ENCODE peak calls at places on chromosomes 1 and 21, in five cellular contexts. E, X, N, J and U are unnamed samples.

GRCh38 chr1:100423832-100424337 is 71.6 kb downstream of the CDC14A start:
- DNase-seq in E (no peak), X (no peak), N (no peak), J (no peak), U (no peak)

GRCh38 chr1:54795841-54796468 is 5.2 kb downstream of the TTC22 start:
- DNase-seq in E (no peak), X (no peak), N (no peak), J (no peak), U (no peak)

GRCh38 chr1:55443175-55443933 is 228.2 kb upstream of the USP24 start:
- DNase-seq in E (peak), X (peak), N (peak), J (peak), U (no peak)

GRCh38 chr1:228214921-228215662 is 7.2 kb downstream of the OBSCN start:
- DNase-seq in E (no peak), X (no peak), N (no peak), J (no peak), U (no peak)

GRCh38 chr1:245785433-245785832 is 630.6 kb downstream of the KIF26B start:
- DNase-seq in E (no peak), X (no peak), N (no peak), J (no peak), U (no peak)

GRCh38 chr21:32717851-32718316 is 9.9 kb downstream of the SYNJ1 start:
- DNase-seq in E (no peak), X (no peak), N (no peak), J (no peak), U (no peak)

GRCh38 chr1:180382326-180383115 is 119.9 kb downstream of the ACBD6 start:
- DNase-seq in E (no peak), X (peak), N (peak), J (no peak), U (no peak)

GRCh38 chr1:22112505-22112904 is 30.4 kb downstream of the WNT4 start:
- DNase-seq in E (no peak), X (no peak), N (no peak), J (no peak), U (no peak)

GRCh38 chr1:223794040-223794880 is 51.5 kb downstream of the TP53BP2 start:
- DNase-seq in E (no peak), X (peak), N (no peak), J (no peak), U (no peak)

GRCh38 chr1:53702287-53702805 is 36.6 kb downstream of the GLIS1 start:
- DNase-seq in E (no peak), X (no peak), N (no peak), J (no peak), U (no peak)

GRCh38 chr1:88124614-88125013 is 559.5 kb upstream of the PKN2 start:
- DNase-seq in E (no peak), X (no peak), N (no peak), J (no peak), U (no peak)

GRCh38 chr1:226990133-226990716 is 50.1 kb downstream of the COQ8A start:
- DNase-seq in E (no peak), X (peak), N (peak), J (no peak), U (peak)

GRCh38 chr1:201122321-201123017 is 4.5 kb downstream of the ASCL5 start:
- DNase-seq in E (no peak), X (no peak), N (no peak), J (no peak), U (no peak)

GRCh38 chr1:183926978-183927377 is 110.5 kb downstream of the COLGALT2 start:
- DNase-seq in E (no peak), X (peak), N (no peak), J (no peak), U (no peak)

GRCh38 chr1:223886516-223886921 is 40.8 kb upstream of the TP53BP2 start:
- DNase-seq in E (no peak), X (no peak), N (no peak), J (no peak), U (no peak)

GRCh38 chr21:45270306-45270821 is 17.3 kb downstream of the POFUT2 start:
- DNase-seq in E (no peak), X (no peak), N (no peak), J (peak), U (no peak)

GRCh38 chr1:12631571-12631970 is 12.3 kb upstream of the AADACL4 start:
- DNase-seq in E (no peak), X (no peak), N (no peak), J (no peak), U (no peak)

GRCh38 chr1:99502400-99502799 is 143.5 kb upstream of the PALMD start:
- DNase-seq in E (no peak), X (no peak), N (no peak), J (no peak), U (no peak)

GRCh38 chr1:202343652-202344349 is 2.1 kb upstream of the UBE2T start:
- DNase-seq in E (no peak), X (peak), N (peak), J (no peak), U (peak)

GRCh38 chr1:220325306-220325995 is 53.2 kb upstream of the RAB3GAP2 start:
- DNase-seq in E (no peak), X (no peak), N (no peak), J (no peak), U (no peak)

GRCh38 chr1:62131093-62131725 is 63.4 kb upstream of the L1TD1 start:
- DNase-seq in E (no peak), X (peak), N (peak), J (no peak), U (peak)

GRCh38 chr1:22673486-22674409 is 20.7 kb downstream of the C1QB start:
- DNase-seq in E (peak), X (peak), N (peak), J (no peak), U (peak)

GRCh38 chr1:2452583-2453315 is 23.3 kb upstream of the PLCH2 start:
- DNase-seq in E (no peak), X (no peak), N (no peak), J (no peak), U (no peak)

GRCh38 chr1:182795563-182796228 is 6.1 kb downstream of the NPL start:
- DNase-seq in E (no peak), X (no peak), N (no peak), J (no peak), U (no peak)

GRCh38 chr1:39751595-39751994 is 12.9 kb downstream of the PPIE start:
- DNase-seq in E (no peak), X (no peak), N (no peak), J (no peak), U (no peak)

GRCh38 chr1:79074975-79075374 is 68.4 kb upstream of the ADGRL4 start:
- DNase-seq in E (no peak), X (no peak), N (no peak), J (no peak), U (no peak)

GRCh38 chr1:227033880-227034279 is 93.8 kb downstream of the COQ8A start:
- DNase-seq in E (no peak), X (no peak), N (no peak), J (no peak), U (no peak)

GRCh38 chr1:3992746-3993145 is 92.7 kb upstream of the C1orf174 start:
- DNase-seq in E (no peak), X (no peak), N (no peak), J (peak), U (no peak)

GRCh38 chr21:45516671-45517151 is 25.5 kb downstream of the SLC19A1 start:
- DNase-seq in E (peak), X (no peak), N (no peak), J (peak), U (no peak)

GRCh38 chr21:36589352-36589971 is 109.5 kb upstream of the SIM2 start:
- DNase-seq in E (no peak), X (peak), N (peak), J (no peak), U (peak)

GRCh38 chr1:36472656-36473055 is 8.5 kb upstream of the MRPS15 start:
- DNase-seq in E (no peak), X (no peak), N (no peak), J (no peak), U (no peak)

GRCh38 chr1:36479505-36480051 is 3.1 kb downstream of the CSF3R start:
- DNase-seq in E (no peak), X (no peak), N (no peak), J (no peak), U (no peak)

GRCh38 chr1:36476945-36477344 is 5.8 kb downstream of the CSF3R start:
- DNase-seq in E (no peak), X (no peak), N (no peak), J (no peak), U (no peak)

GRCh38 chr1:36475341-36475740 is 7.4 kb downstream of the CSF3R start:
- DNase-seq in E (no peak), X (no peak), N (no peak), J (no peak), U (no peak)

DNA sequence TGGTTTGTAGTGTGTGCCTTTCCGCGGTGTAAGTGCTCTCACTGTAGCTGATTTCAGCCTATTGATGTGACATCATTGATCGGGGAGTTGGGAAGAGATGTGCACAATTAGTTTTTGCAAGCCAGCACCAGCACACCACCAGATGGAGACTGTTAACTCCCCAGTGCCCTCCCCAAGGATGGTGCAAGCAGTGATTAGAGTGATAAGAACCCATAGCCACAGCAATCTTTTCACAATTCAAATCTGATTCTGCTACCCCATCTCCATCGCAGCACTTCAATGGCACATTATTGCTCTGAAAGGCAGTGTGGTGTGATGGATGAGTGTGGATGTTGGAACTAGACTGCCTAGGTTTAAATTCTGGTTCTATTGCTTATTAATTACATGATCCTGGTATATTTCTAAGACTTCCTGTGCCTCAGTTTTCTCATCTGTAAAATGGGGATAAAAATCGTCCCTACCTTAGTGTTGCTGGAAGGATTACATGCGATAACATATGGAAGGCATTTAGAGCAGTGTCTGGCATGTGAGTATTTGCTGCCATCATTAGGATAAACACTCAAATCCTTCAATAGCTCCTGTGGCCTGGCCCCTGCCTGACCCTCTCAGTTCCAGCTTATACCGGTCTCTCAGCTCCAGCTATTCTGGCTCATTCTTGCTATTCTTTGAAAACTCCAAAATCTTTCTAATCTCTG is 6.7 kb downstream of the CSF3R start:
- DNase-seq in E (no peak), X (no peak), N (no peak), J (no peak), U (no peak)
- TF ChIP-seq CTCF in E (no peak), X (no peak), N (no peak), J (no peak), U (no peak)

GRCh38 chr1:160083968-160084770 is 2.8 kb downstream of the KCNJ9 start:
- DNase-seq in E (peak), X (peak), N (peak), J (no peak), U (peak)
- TF ChIP-seq CTCF in E (peak), X (peak), N (peak), J (peak), U (peak)

GRCh38 chr1:58784758-58785423 is 1.0 kb upstream of the JUN start:
- DNase-seq in E (peak), X (peak), N (peak), J (peak), U (peak)
- TF ChIP-seq CTCF in E (peak), X (peak), N (peak), J (peak), U (peak)

DNA sequence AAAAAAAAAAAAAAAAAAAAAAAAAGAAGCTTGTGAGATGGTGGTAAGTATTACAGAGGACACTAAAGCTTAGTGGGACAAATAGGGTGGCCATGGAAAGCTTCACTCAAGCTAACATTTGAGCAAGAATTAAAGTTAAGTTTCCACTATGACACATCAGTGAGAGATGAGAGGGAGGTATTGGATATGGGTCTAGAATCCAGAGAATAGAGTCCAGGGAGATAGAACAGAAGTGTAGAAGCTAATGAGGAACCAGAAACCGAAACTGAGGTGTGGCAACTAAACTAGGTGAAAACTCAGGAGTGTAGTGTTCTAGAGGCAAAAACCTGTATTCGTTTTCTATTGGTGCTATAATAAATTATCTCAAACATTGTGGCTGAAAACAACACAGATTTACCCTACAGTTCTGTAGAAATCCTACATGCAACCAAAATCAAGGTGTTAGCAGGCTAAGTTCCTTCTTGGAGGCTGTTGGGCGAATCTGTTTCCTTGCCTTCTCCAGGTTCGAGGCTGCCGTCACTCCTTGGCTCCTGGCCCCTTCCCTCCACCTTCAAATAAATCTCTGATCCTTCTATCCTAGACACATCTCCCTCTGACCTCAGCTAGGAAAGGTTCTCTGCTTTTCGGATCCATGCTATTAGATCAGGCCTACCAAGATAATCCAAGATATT is 36.2 kb downstream of the PTP4A2 start:
- DNase-seq in E (no peak), X (no peak), N (no peak), J (no peak), U (no peak)
- TF ChIP-seq CTCF in E (no peak), X (no peak), N (no peak), J (no peak), U (no peak)

GRCh38 chr1:1299686-1300351 is 7.9 kb downstream of the ACAP3 start:
- DNase-seq in E (no peak), X (no peak), N (no peak), J (no peak), U (peak)

GRCh38 chr1:1302951-1303509 is 4.7 kb downstream of the ACAP3 start:
- DNase-seq in E (no peak), X (no peak), N (no peak), J (no peak), U (no peak)

GRCh38 chr1:1303736-1304135 is 4.0 kb downstream of the ACAP3 start:
- DNase-seq in E (no peak), X (no peak), N (no peak), J (no peak), U (no peak)

GRCh38 chr1:1300352-1300739 is 7.4 kb downstream of the ACAP3 start:
- DNase-seq in E (no peak), X (no peak), N (no peak), J (no peak), U (no peak)

DNA sequence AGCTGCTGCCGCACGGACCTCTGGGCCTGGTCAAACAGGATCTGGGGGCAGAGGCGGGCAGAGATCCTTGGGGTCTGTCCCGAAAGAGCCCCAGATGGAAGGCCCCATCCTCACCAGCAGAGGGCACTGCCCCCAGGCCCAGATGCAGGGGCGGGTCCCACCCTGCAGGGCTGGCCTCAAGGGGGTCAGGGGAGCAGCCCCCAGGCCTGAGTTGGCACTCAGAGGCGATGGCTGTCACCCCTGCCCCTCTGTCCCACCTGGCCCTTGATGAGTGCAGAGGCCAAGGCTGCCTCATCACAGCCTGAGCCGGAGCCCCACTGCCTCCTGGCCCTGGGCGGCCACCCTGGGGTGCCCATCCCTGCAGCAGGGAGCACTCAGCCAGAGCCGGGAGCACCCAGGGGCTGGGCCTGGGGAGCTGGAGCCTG is 5.7 kb downstream of the ACAP3 start:
- DNase-seq in E (no peak), X (no peak), N (no peak), J (no peak), U (no peak)
- TF ChIP-seq CTCF in E (peak), X (peak), N (peak), J (no peak), U (peak)